ENCODE peak calls at places on chromosomes 13 and 19, in eight cellular contexts. A is cardiac muscle cell, C is body of pancreas, X is HL-60, J is thoracic aorta, Y is mammary epithelial cell, U is stomach, W is ascending aorta. P is an unnamed sample.

GRCh38 chr13:112951674-112952371 is 17.2 kb upstream of the MCF2L start:
- DNase-seq in A (no peak), C (no peak), X (no peak), J (no peak), Y (no peak), U (no peak), W (no peak), P (no peak)

GRCh38 chr19:1668339-1669123 is 16.1 kb upstream of the TCF3 start:
- DNase-seq in A (peak; percentile 44), C (no peak), X (no peak), J (no peak), Y (no peak), U (no peak), W (no peak), P (no peak)

GRCh38 chr13:38804061-38804460 is 117.2 kb downstream of the FREM2 start:
- DNase-seq in A (no peak), C (no peak), X (no peak), J (no peak), Y (no peak), U (no peak), W (no peak), P (no peak)

GRCh38 chr19:47582320-47582909 is 9.5 kb upstream of the ZNF541 start:
- DNase-seq in A (no peak), C (no peak), X (no peak), J (no peak), Y (no peak), U (no peak), W (no peak), P (no peak)

GRCh38 chr19:38812004-38812840 is 523 bp downstream of the LGALS4 start:
- DNase-seq in A (no peak), C (no peak), X (no peak), J (no peak), Y (no peak), U (no peak), W (no peak), P (no peak)

GRCh38 chr13:54185785-54186184 is 1157.2 kb downstream of the OLFM4 start:
- DNase-seq in A (peak; percentile 48), C (peak; percentile 32), X (peak; percentile 15), J (no peak), Y (no peak), U (no peak), W (no peak), P (no peak)

GRCh38 chr13:95791084-95791722 is 114.3 kb downstream of the DNAJC3 start:
- DNase-seq in A (no peak), C (no peak), X (no peak), J (no peak), Y (no peak), U (no peak), W (no peak), P (no peak)

GRCh38 chr13:112746044-112746443 is 56.2 kb downstream of the ATP11A start:
- DNase-seq in A (no peak), C (no peak), X (no peak), J (no peak), Y (no peak), U (no peak), W (no peak), P (peak; percentile 78)

GRCh38 chr13:36674337-36675212 is 755 bp downstream of the SERTM1 start:
- DNase-seq in A (no peak), C (no peak), X (no peak), J (no peak), Y (no peak), U (no peak), W (no peak), P (no peak)

GRCh38 chr19:42281175-42282035 is 12.4 kb downstream of the CIC start:
- DNase-seq in A (peak; percentile 30), C (peak; percentile 44), X (peak; percentile 1), J (no peak), Y (peak; percentile 65), U (no peak), W (no peak), P (no peak)

GRCh38 chr13:46347277-46347676 is 39.8 kb downstream of the RUBCNL start:
- DNase-seq in A (no peak), C (no peak), X (no peak), J (no peak), Y (no peak), U (no peak), W (no peak), P (no peak)

GRCh38 chr19:49856574-49857021 is 5.6 kb downstream of the PTOV1 start:
- DNase-seq in A (no peak), C (no peak), X (no peak), J (no peak), Y (no peak), U (no peak), W (no peak), P (no peak)

GRCh38 chr13:46354143-46355087 is 32.6 kb downstream of the RUBCNL start:
- DNase-seq in A (no peak), C (no peak), X (peak; percentile 33), J (no peak), Y (peak; percentile 95), U (no peak), W (no peak), P (no peak)

GRCh38 chr19:30689474-30689873 is 317.3 kb downstream of the ZNF536 start:
- DNase-seq in A (no peak), C (no peak), X (no peak), J (no peak), Y (no peak), U (no peak), W (no peak), P (no peak)

GRCh38 chr19:51071006-51071405 is 6.1 kb upstream of the KLK13 start:
- DNase-seq in A (no peak), C (no peak), X (no peak), J (no peak), Y (peak; percentile 58), U (peak; percentile 53), W (no peak), P (no peak)

GRCh38 chr19:46739290-46739771 is 6.5 kb upstream of the FKRP start:
- DNase-seq in A (peak; percentile 70), C (no peak), X (no peak), J (no peak), Y (no peak), U (no peak), W (no peak), P (peak; percentile 70)

GRCh38 chr19:2199215-2199614 is 35.5 kb downstream of the DOT1L start:
- DNase-seq in A (peak; percentile 49), C (no peak), X (no peak), J (no peak), Y (no peak), U (no peak), W (no peak), P (no peak)

GRCh38 chr13:64154514-64154913 is 2738.9 kb upstream of the PCDH20 start:
- DNase-seq in A (no peak), C (no peak), X (no peak), J (no peak), Y (no peak), U (no peak), W (no peak), P (no peak)

GRCh38 chr13:66036024-66036614 is 1194.0 kb downstream of the PCDH9 start:
- DNase-seq in A (no peak), C (no peak), X (no peak), J (no peak), Y (no peak), U (no peak), W (no peak), P (no peak)

DNA sequence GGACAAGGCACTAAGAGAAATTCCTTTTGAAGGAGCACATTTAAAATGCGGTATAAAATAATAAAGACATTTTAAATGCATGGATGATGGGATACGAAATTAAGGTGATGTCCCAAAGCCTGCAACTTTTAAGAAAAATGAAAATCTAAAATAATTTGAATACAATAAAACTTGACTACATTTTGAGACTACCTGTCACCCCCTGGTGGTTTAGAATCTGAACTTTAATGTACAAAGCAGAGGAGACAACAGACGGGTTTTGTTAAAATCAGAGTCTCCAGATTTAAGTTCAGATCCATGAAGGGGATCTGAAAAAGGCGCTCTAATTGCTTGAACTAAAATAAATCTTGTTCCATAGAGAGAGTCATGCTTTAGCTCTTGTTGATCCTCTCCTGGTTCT is 1129.3 kb upstream of the PCDH20 start:
- DNase-seq in A (no peak), C (no peak), X (no peak), J (no peak), Y (no peak), U (no peak), W (no peak), P (no peak)
- TF ChIP-seq CTCF in A (no peak), C (no peak), X (no peak), J (no peak), Y (no peak), U (no peak), W (no peak), P (no peak)

DNA sequence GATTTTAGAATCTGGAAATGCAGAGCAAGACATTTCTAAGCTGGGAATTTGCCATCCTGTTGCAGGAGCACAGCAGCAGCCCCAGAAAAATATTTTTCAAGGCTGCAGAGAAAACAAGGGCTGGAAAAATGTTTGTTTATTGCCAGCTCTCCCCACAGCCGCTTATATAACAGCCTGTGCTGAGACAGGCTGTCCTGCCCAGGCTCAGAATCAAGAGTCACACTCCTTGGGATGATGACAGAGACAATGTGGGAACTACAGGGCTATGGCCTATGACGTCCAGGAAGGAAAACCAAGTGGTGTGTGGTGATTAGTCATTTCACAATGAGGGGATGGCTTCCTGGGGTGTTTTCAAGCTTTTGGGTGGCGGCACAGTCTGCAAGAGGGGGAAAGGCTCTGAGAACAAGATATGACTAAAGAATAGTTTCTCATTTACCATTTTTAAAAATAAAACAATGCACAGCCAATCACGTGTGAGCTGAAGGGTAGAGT is 136.3 kb upstream of the SERP2 start:
- DNase-seq in A (peak; percentile 40), C (peak; percentile 36), X (no peak), J (peak; percentile 51), Y (peak; percentile 89), U (no peak), W (peak; percentile 64), P (no peak)
- H3K27ac ChIP-seq in A (no peak overlapping the region), C (no peak overlapping the region), X (no peak overlapping the region), J (peak overlapping the region; percentile 69), Y (peak overlapping the region; percentile 35), U (peak overlapping the region; percentile 78), W (peak overlapping the region; percentile 92), P (peak overlapping the region; percentile 77)

DNA sequence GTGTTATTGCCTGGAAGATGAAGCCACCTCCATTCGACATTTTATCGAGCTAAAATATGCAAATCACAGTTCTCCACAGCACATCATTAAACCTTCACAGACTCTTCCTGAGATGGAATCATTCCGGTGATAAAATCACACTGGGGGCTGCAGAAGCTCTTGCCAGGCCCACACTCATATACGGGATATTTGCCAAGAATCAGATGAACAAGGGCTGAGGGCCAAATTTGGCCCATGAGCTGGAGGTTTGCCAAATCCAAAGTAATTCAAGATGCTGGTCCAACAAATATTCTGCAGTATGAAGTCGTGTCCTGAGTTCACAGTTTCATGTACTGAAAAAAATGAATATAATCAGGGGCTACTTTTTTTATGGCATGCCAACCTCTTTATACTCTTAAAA is 16.6 kb upstream of the RXFP2 start:
- DNase-seq in A (no peak), C (no peak), X (no peak), J (no peak), Y (no peak), U (no peak), W (no peak), P (no peak)
- H3K4me3 ChIP-seq in A (no peak overlapping the region), C (no peak overlapping the region), X (no peak overlapping the region), J (no peak overlapping the region), Y (no peak overlapping the region), U (no peak overlapping the region), W (no peak overlapping the region), P (no peak overlapping the region)

DNA sequence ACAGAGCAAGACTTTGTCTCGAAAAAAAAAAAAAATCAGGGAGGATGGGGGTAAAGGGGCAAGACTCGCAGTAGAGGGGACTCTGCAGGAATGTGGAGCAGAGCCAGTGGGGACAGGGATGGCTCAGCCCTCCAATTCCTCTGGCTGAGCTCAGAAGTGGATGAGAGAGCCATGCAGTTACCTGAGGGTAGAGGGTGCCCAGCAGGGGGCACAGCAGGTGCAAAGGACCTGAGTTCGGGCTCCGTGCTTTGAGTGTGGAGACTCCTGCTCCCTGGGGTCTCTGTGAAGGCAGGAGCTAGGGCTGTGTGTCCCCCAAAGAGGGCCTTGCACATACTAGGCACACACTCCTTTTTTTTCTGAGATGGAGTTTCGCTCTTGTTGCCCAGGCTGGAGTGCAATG is 7.7 kb downstream of the DOCK6 start:
- DNase-seq in A (no peak), C (no peak), X (no peak), J (no peak), Y (no peak), U (no peak), W (no peak), P (no peak)
- TF ChIP-seq CTCF in A (peak; percentile 15), C (no peak), X (no peak), J (no peak), Y (peak; percentile 35), U (no peak), W (no peak), P (peak; percentile 12)

P was measured in upper lobe of right lung.